ENCODE peak calls at places on chromosomes 11 and 22, in four cellular contexts. V, A, D and Y are unnamed samples.

GRCh38 chr11:72406536-72407507 is 27.5 kb downstream of the CLPB start:
- DNase-seq in D (peak), V (no peak), A (no peak), Y (no peak)

GRCh38 chr11:43712676-43713075 is 32.1 kb downstream of the HSD17B12 start:
- DNase-seq in V (no peak), A (no peak), D (no peak), Y (no peak)

GRCh38 chr22:47278655-47279054 is 516.2 kb downstream of the TBC1D22A start:
- DNase-seq in V (no peak), D (no peak), A (no peak), Y (no peak)

GRCh38 chr11:72833792-72834501 is 19.7 kb downstream of the ATG16L2 start:
- DNase-seq in D (no peak), A (no peak), V (no peak), Y (no peak)

GRCh38 chr22:30701872-30702271 is 7.2 kb downstream of the OSBP2 start:
- DNase-seq in D (no peak), A (no peak), V (no peak), Y (no peak)

GRCh38 chr11:12005061-12005460 is 3.4 kb downstream of the DKK3 start:
- DNase-seq in V (no peak), A (no peak), D (no peak), Y (no peak)

GRCh38 chr11:9228086-9228485 is 37.1 kb downstream of the DENND5A start:
- DNase-seq in A (no peak), D (no peak), V (no peak), Y (no peak)

GRCh38 chr11:92765965-92766371 is 203.5 kb upstream of the MTNR1B start:
- DNase-seq in D (no peak), V (no peak), A (no peak), Y (no peak)

GRCh38 chr11:31817621-31818493 is 6.7 kb upstream of the PAX6 start:
- DNase-seq in A (no peak), D (no peak), V (no peak), Y (no peak)

GRCh38 chr11:88569342-88569741 is 231.8 kb upstream of the CTSC start:
- DNase-seq in V (no peak), D (no peak), A (no peak), Y (no peak)

GRCh38 chr11:23211221-23211620 is 350.9 kb upstream of the CCDC179 start:
- DNase-seq in V (no peak), A (no peak), D (no peak), Y (no peak)

GRCh38 chr11:120954381-120954780 is 69.5 kb upstream of the TBCEL start:
- DNase-seq in D (no peak), A (no peak), V (no peak), Y (no peak)

GRCh38 chr11:124897681-124898680 is at the start of gene ROBO4:
- DNase-seq in D (peak), A (no peak), V (no peak), Y (no peak)

GRCh38 chr11:84887055-84887629 is 740.0 kb downstream of the DLG2 start:
- DNase-seq in D (no peak), V (no peak), A (no peak), Y (no peak)

GRCh38 chr11:36509265-36509664 is 807 bp downstream of the TRAF6 start:
- DNase-seq in V (no peak), A (no peak), D (no peak), Y (peak)

GRCh38 chr11:62545437-62546243 is 966 bp downstream of the AHNAK start:
- DNase-seq in D (peak), V (peak), A (peak), Y (peak)

GRCh38 chr11:74307409-74307808 is 4.0 kb downstream of the P4HA3 start:
- DNase-seq in V (no peak), D (no peak), A (no peak), Y (no peak)

GRCh38 chr11:120205596-120206161 is 5.2 kb upstream of the OAF start:
- DNase-seq in V (no peak), D (no peak), A (no peak), Y (no peak)

GRCh38 chr11:296206-296975 is 2.9 kb downstream of the IFITM5 start:
- DNase-seq in V (no peak), A (no peak), D (no peak), Y (no peak)

GRCh38 chr11:64787526-64788320 is 9.4 kb upstream of the SF1 start:
- DNase-seq in D (peak), V (no peak), A (peak), Y (peak)

GRCh38 chr11:128931066-128931465 is 11.6 kb downstream of the TP53AIP1 start:
- DNase-seq in D (no peak), A (no peak), V (no peak), Y (no peak)

GRCh38 chr11:62974848-62975522 is 9.8 kb downstream of the SLC22A6 start:
- DNase-seq in V (peak), A (peak), D (peak), Y (peak)

GRCh38 chr22:46269564-46269963 is 1.8 kb downstream of the TTC38 start:
- DNase-seq in V (no peak), D (no peak), A (no peak), Y (no peak)

GRCh38 chr11:76661306-76661751 is 9.2 kb downstream of the LRRC32 start:
- DNase-seq in A (no peak), V (no peak), D (no peak), Y (no peak)

GRCh38 chr11:13073119-13073981 is 64.2 kb downstream of the RASSF10 start:
- DNase-seq in D (peak), V (no peak), A (peak), Y (no peak)

GRCh38 chr22:50146440-50147228 is 23.9 kb upstream of the PANX2 start:
- DNase-seq in A (peak), V (no peak), D (peak), Y (peak)

DNA sequence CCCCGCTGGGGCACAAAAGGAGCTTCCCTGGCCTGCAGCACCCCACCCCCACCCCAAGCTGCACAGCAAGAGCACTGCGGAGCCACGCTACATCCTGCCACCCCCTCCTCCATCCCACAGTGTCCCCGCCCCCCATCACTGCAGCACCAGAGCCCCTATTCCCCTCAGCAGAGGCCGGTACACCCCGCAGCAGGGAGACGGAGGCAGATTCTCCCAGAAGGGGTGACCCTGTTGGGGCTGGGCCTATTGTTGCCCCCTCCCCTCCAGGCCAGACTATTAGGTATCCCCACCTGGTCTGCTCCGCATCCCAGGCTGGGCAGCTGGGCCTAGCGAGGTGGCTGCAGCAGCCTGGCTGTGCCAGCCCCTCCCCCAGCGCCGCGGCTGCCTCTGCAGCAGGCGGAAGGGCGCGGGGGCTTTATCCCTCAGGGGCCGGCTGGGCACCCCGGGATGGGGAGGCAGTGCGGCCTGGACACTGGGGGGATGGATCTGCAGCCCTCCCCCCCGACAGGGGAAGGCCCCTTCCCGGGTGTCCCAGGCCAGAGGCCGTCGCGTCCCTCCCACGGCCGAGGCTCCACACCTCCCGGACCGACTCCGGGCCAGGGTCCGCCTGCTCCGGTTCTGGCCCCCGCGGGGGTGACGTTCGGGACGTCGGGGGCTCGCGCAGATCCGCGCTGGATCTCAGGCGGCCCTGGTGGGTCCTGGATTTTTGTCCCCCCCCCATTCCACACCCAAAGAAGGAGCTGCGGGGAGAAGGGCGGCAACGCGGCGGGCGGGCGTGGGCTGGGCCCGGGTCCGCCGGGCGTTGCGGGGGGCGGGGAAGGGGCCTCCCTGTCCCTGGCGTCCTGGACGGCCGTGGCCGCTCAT is 943 bp downstream of the DUSP8 start:
- DNase-seq in A (no peak), D (no peak), V (no peak), Y (no peak)
- TF ChIP-seq PHF8 in A (no peak), D (no peak), V (no peak), Y (no peak)

GRCh38 chr11:113531078-113531477 is 55.9 kb upstream of the DRD2 start:
- DNase-seq in V (no peak), D (no peak), A (no peak), Y (no peak)

GRCh38 chr11:113529606-113530005 is 54.4 kb upstream of the DRD2 start:
- DNase-seq in D (no peak), V (no peak), A (no peak), Y (no peak)

GRCh38 chr11:113531575-113532451 is 56.6 kb upstream of the DRD2 start:
- DNase-seq in A (no peak), D (no peak), V (no peak), Y (no peak)

GRCh38 chr11:113526521-113526920 is 51.3 kb upstream of the DRD2 start:
- DNase-seq in V (no peak), D (no peak), A (no peak), Y (no peak)

DNA sequence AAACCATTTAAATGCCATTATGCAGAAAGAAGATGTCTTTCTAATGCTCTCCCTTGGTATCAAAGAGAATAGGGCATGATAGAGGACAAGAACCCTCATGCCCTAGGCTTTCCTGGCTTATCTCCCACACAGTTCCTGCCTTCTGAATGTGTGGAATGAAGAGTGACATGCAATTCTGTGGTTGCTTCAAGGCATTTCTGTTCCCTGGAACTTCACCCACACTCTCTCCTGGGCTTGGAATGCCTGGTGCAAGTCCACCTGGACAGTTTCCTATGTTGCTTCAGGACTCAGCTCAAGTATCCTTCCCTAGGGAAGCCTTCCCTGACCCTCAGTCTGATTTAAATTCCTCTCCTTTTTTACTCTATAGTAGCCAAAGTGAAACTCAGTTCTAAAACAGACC is 53.8 kb upstream of the DRD2 start:
- DNase-seq in V (no peak), D (no peak), A (no peak), Y (no peak)
- TF ChIP-seq PHF8 in V (no peak), D (no peak), A (no peak), Y (no peak)

GRCh38 chr11:57476223-57476882 is 16.0 kb downstream of the RTN4RL2 start:
- DNase-seq in V (no peak), D (no peak), A (no peak), Y (no peak)
- TF ChIP-seq PHF8 in V (no peak), D (no peak), A (no peak), Y (no peak)

DNA sequence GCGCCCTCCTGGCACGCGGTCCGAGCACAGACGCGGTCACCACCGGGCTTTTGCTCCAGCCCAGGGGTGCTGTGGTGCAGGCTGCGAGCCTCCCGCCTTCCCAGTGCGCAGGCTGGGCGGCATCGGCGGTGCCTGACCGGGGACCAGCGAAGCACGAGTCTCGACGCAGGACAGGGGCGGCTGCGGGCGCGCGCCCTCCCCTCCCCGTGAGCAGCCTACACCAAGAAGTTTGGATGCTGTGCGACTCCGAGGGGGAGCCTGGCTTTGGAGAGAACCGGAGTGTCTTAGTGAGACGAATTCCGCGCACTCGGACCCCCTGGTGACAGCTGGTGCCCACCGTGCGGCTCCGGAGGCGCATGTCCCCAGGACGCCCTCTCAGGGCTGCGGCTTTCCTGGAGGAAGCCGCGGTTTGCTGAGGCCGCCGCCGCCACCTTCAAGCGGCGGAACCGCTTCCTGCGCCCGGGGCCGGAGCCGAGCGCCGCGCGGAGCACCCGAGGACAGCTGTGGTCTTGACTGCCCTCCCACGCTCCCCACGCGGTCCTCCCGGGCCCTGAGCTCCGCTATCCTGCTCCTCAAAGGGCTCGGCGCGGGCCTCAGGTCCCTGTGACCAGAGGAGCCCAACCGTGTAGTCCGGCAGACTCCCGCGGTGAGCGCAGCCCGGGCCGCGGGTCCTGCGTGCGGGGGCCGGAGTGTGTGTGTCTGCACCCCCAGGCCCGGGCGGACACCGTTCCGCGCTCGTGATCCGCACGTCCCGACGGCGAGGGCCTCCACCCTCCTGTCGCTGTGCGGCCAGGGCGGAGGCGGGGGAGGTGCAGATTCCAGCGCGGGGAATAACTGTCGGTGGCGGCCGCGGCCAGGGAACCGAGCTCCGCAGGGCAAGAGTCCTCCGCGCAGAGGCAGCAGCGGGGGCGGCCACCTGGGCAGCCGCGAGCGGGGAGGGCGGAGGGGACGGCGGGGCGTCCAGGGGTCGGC is 1.7 kb downstream of the FGF3 start:
- DNase-seq in A (peak), V (no peak), D (no peak), Y (no peak)
- TF ChIP-seq PHF8 in A (no peak), V (no peak), D (no peak), Y (no peak)

DNA sequence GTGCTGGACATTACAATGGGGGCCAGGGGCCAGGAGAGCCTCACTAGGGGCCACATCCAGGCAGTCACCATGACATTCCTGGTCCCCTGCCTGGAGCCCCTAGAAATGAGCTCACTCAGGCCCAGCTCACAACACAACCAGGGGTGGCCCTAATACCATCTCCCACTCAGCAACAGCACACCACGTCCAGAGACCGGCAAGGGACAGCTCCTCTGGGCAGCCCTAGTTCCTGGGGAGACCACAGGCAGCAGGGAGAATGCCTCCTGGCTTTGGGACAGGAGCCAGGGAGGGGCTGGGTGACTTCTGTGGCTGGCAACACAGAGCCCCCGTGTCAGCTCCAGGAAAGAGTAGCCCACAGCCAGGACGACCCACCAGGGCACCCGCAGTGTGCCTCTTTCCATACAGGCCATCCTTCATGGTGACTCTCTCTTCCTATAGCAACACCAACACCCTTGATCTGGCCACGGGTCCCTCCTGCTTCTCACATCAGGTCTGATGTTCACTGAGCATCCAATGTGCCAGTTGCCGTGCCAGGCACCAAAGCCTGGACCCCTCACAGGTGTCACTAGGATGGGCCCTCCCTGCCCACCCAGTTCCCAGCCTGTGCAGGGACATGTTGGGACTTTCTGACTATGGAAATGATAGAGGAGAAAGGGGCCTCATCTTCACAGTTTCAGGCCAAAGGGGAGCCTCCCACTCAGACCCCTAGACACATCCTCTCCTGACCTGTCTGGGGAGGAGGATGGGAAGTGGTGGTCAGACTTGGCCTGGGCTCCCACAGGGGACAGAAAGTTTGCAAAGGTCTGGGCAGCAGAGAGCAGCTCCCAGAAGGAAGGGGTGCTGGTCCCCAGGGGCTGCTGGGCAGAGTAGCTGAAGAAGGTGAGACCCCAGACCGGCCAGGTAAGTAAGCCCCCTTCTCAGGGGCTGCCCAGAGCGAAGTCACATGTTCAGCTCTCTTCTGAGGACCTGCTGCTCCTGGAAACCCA is 43.2 kb downstream of the IGLL5 start:
- DNase-seq in V (no peak), D (no peak), A (no peak), Y (peak)
- TF ChIP-seq PHF8 in V (no peak), D (no peak), A (no peak), Y (no peak)